ENCODE peak calls at places on chromosome 11, in nine cellular contexts. U is stimulated activated CD4-positive, alpha-beta T cell treated with anti-CD3 and anti-CD28 coated beads, Interleukin-1b, Interleukin-23, amount 100 ng/mL, for 24 hours; M is chondrocyte; N is tibial artery; R is adrenal gland; Y is activated CD4-positive, alpha-beta T cell treated with anti-CD3 and anti-CD28 coated beads, Interleukin-2, amount 50 U/mL, for 48 hours; D is frontal cortex; C is GOT3; V is activated gamma-delta T cell treated with anti-CD3 and anti-CD28 coated beads, Interleukin-2, amount 50 U/mL, for 16 hours. Q is an unnamed sample.

GRCh38 chr11:100876826-100877545 is 189.9 kb downstream of the ARHGAP42 start:
- DNase-seq in C (no peak), M (no peak), U (no peak), N (no peak), Y (no peak), V (no peak), R (no peak), D (no peak), Q (no peak)

GRCh38 chr11:22430286-22430685 is 92.1 kb downstream of the SLC17A6 start:
- DNase-seq in V (no peak), R (no peak), U (no peak), N (no peak), C (no peak), M (no peak), Y (no peak), D (no peak), Q (no peak)

GRCh38 chr11:94776351-94777321 is 8.5 kb downstream of the AMOTL1 start:
- DNase-seq in V (no peak), U (no peak), Y (no peak), C (no peak), M (no peak), D (no peak), R (no peak), N (no peak), Q (peak; percentile 32)

GRCh38 chr11:112318193-112318592 is 57.5 kb upstream of the PLET1 start:
- DNase-seq in Y (no peak), V (no peak), D (no peak), C (no peak), M (no peak), U (no peak), N (no peak), R (no peak), Q (no peak)

GRCh38 chr11:77799338-77799737 is 21.2 kb downstream of the RSF1 start:
- DNase-seq in N (no peak), M (no peak), D (no peak), C (no peak), R (no peak), Y (no peak), U (no peak), V (no peak), Q (no peak)

GRCh38 chr11:134328433-134328832 is 3.4 kb upstream of the GLB1L2 start:
- DNase-seq in N (no peak), V (no peak), C (no peak), R (no peak), U (no peak), D (no peak), M (no peak), Y (no peak), Q (no peak)

GRCh38 chr11:47466701-47467250 is 17.8 kb upstream of the RAPSN start:
- DNase-seq in U (no peak), Y (no peak), V (no peak), N (no peak), R (peak; percentile 71), D (peak; percentile 39), C (no peak), M (peak; percentile 75), Q (peak; percentile 69)

GRCh38 chr11:17978553-17979287 is 34.1 kb downstream of the SERGEF start:
- DNase-seq in D (no peak), M (no peak), C (no peak), U (no peak), Y (peak; percentile 21), N (no peak), R (peak; percentile 63), V (no peak), Q (peak; percentile 55)

Q was measured in body of pancreas.